ENCODE peak calls at places on chromosomes 1 and 21, in four cellular contexts. One of them, this sample, is unnamed.

GRCh38 chr1:172292840-172293239 is 127.6 kb upstream of the C1orf105 start:
- DNase-seq in endothelial cell: no peak
- DNase-seq in transverse colon: no peak
- DNase-seq in GM20000: no peak
- DNase-seq in this sample: no peak

GRCh38 chr1:181541947-181542346 is 58.6 kb downstream of the CACNA1E start:
- DNase-seq in GM20000: no peak
- DNase-seq in endothelial cell: no peak
- DNase-seq in transverse colon: no peak
- DNase-seq in this sample: no peak

GRCh38 chr21:20811702-20812101 is 186.5 kb upstream of the NCAM2 start:
- DNase-seq in endothelial cell: no peak
- DNase-seq in transverse colon: no peak
- DNase-seq in GM20000: no peak
- DNase-seq in this sample: no peak

GRCh38 chr21:43372663-43373386 is 54.1 kb downstream of the SIK1 start:
- DNase-seq in endothelial cell: no peak
- DNase-seq in GM20000: no peak
- DNase-seq in transverse colon: no peak
- DNase-seq in this sample: peak; percentile 13

GRCh38 chr1:8642114-8642513 is 175.3 kb downstream of the RERE start:
- DNase-seq in transverse colon: no peak
- DNase-seq in endothelial cell: no peak
- DNase-seq in GM20000: no peak
- DNase-seq in this sample: no peak

GRCh38 chr1:45954401-45954847 is 151.0 kb downstream of the MAST2 start:
- DNase-seq in transverse colon: no peak
- DNase-seq in endothelial cell: no peak
- DNase-seq in GM20000: no peak
- DNase-seq in this sample: no peak

GRCh38 chr1:169105434-169106094 is 926 bp upstream of the ATP1B1 start:
- DNase-seq in GM20000: peak; percentile 68
- DNase-seq in transverse colon: peak; percentile 96
- DNase-seq in endothelial cell: peak; percentile 57
- DNase-seq in this sample: peak; percentile 97

GRCh38 chr21:34061983-34062382 is 11.4 kb upstream of the MRPS6 start:
- DNase-seq in transverse colon: no peak
- DNase-seq in endothelial cell: no peak
- DNase-seq in GM20000: no peak
- DNase-seq in this sample: no peak